ENCODE peak calls at places on chromosomes 16 and 17, in six cellular contexts. C, D, Z, V, J and A are unnamed samples.

GRCh38 chr17:31523862-31524730 is 132.6 kb downstream of the RAB11FIP4 start:
- DNase-seq in Z (no peak), J (no peak), C (no peak), V (no peak), D (no peak), A (no peak)

GRCh38 chr17:60902399-60902798 is 224.7 kb downstream of the BCAS3 start:
- DNase-seq in D (peak), Z (no peak), V (no peak), C (no peak), J (no peak), A (no peak)

GRCh38 chr16:11836653-11837244 is 14.6 kb downstream of the RSL1D1 start:
- DNase-seq in C (no peak), D (peak), J (peak), Z (no peak), V (no peak), A (no peak)

GRCh38 chr17:39722965-39723848 is 7.1 kb downstream of the MIEN1 start:
- DNase-seq in J (no peak), D (no peak), V (no peak), Z (no peak), C (no peak), A (no peak)

GRCh38 chr17:73155410-73156165 is 9.2 kb upstream of the SSTR2 start:
- DNase-seq in V (no peak), D (no peak), J (no peak), C (no peak), Z (no peak), A (no peak)

GRCh38 chr16:81366316-81366932 is 51.7 kb downstream of the GAN start:
- DNase-seq in C (peak), Z (no peak), D (peak), J (peak), V (peak), A (peak)

GRCh38 chr17:78378225-78379133 is at the start of gene PGS1:
- DNase-seq in C (no peak), Z (peak), D (peak), J (peak), V (peak), A (peak)

GRCh38 chr16:16005725-16006124 is 56.3 kb downstream of the ABCC1 start:
- DNase-seq in D (no peak), Z (no peak), J (no peak), C (no peak), V (no peak), A (no peak)

GRCh38 chr16:56013962-56014552 is 138.9 kb upstream of the CES5A start:
- DNase-seq in J (peak), D (peak), V (no peak), C (no peak), Z (no peak), A (peak)

GRCh38 chr17:47896672-47897490 is 845 bp downstream of the SP2 start:
- DNase-seq in C (no peak), V (no peak), D (no peak), Z (peak), J (peak), A (no peak)

GRCh38 chr17:321386-321941 is 31.1 kb downstream of the RPH3AL start:
- DNase-seq in J (no peak), D (no peak), V (no peak), C (no peak), Z (no peak), A (no peak)

GRCh38 chr16:28494141-28494851 is at the start of gene APOBR:
- DNase-seq in C (no peak), D (no peak), Z (peak), J (no peak), V (peak), A (peak)

GRCh38 chr16:72902276-72902675 is 145.7 kb downstream of the ZFHX3 start:
- DNase-seq in V (no peak), D (no peak), J (no peak), C (no peak), Z (no peak), A (no peak)

GRCh38 chr17:44607836-44608690 is 48.2 kb upstream of the MEIOC start:
- DNase-seq in C (no peak), J (no peak), D (peak), Z (no peak), V (no peak), A (no peak)

GRCh38 chr17:42016411-42016831 is 818 bp downstream of the DNAJC7 start:
- DNase-seq in D (no peak), J (peak), C (no peak), Z (no peak), V (no peak), A (peak)

GRCh38 chr17:76909971-76910760 is 42.0 kb downstream of the MGAT5B start:
- DNase-seq in J (peak), D (peak), Z (no peak), C (no peak), V (no peak), A (peak)

GRCh38 chr16:66845791-66846221 is 1.6 kb downstream of the CA7 start:
- DNase-seq in J (no peak), Z (no peak), C (peak), V (no peak), D (no peak), A (no peak)

GRCh38 chr17:80644588-80644987 is 100.0 kb downstream of the RPTOR start:
- DNase-seq in J (no peak), C (no peak), D (no peak), V (no peak), Z (no peak), A (no peak)

GRCh38 chr17:50514936-50515702 is 6.9 kb downstream of the MYCBPAP start:
- DNase-seq in V (no peak), Z (peak), J (peak), D (no peak), C (no peak), A (peak)

GRCh38 chr17:1067282-1067956 is 70.5 kb downstream of the TIMM22 start:
- DNase-seq in J (peak), D (no peak), C (no peak), Z (no peak), V (no peak), A (no peak)

GRCh38 chr17:74292495-74292894 is 18.5 kb downstream of the DNAI2 start:
- DNase-seq in D (no peak), C (no peak), J (no peak), Z (no peak), V (no peak), A (no peak)